ENCODE peak calls at places on chromosomes 11 and 22, in ten cellular contexts. P is heart left ventricle, T is GM12892, R is IMR-90, E is suprapubic skin, S is GM12891, Q is esophagus squamous epithelium, B is Peyer's patch, H is body of pancreas, I is K562. G is an unnamed sample.

GRCh38 chr11:19868281-19868821 is 155.7 kb downstream of the NAV2 start:
- DNase-seq in B (no peak), Q (no peak), E (no peak), I (no peak), T (no peak), H (no peak), P (peak), S (no peak), R (peak), G (no peak)

GRCh38 chr11:130666781-130667251 is 218.4 kb downstream of the ADAMTS15 start:
- DNase-seq in B (no peak), R (peak), Q (no peak), T (no peak), I (no peak), P (no peak), E (no peak), H (no peak), S (no peak), G (no peak)

GRCh38 chr11:104333977-104334376 is 170.0 kb upstream of the PDGFD start:
- DNase-seq in P (no peak), H (no peak), S (no peak), Q (no peak), T (no peak), R (no peak), E (no peak), B (no peak), I (no peak), G (no peak)

GRCh38 chr22:24695958-24696511 is 78.5 kb downstream of the PIWIL3 start:
- DNase-seq in S (no peak), B (peak), R (peak), T (no peak), P (no peak), I (peak), Q (no peak), E (no peak), H (no peak), G (no peak)

GRCh38 chr11:125429174-125429707 is 66.8 kb downstream of the FEZ1 start:
- DNase-seq in R (peak), E (no peak), T (peak), H (peak), P (peak), B (peak), Q (no peak), I (peak), S (peak), G (no peak)

GRCh38 chr22:28172948-28173360 is 253.9 kb upstream of the PITPNB start:
- DNase-seq in T (no peak), S (no peak), I (no peak), P (no peak), B (no peak), Q (no peak), E (no peak), H (no peak), R (no peak), G (no peak)

GRCh38 chr11:73716153-73717056 is 44.5 kb downstream of the RAB6A start:
- DNase-seq in E (no peak), I (no peak), H (no peak), B (no peak), T (no peak), S (no peak), R (peak), Q (no peak), P (no peak), G (no peak)

GRCh38 chr11:1129143-1129665 is 28.5 kb upstream of the MUC5AC start:
- DNase-seq in H (no peak), Q (no peak), E (no peak), P (no peak), S (no peak), B (peak), I (no peak), T (no peak), R (no peak), G (no peak)

GRCh38 chr22:37088750-37089408 is 20.6 kb downstream of the TMPRSS6 start:
- DNase-seq in S (no peak), T (no peak), I (no peak), R (no peak), B (no peak), H (no peak), P (no peak), Q (no peak), E (no peak), G (no peak)

GRCh38 chr11:11482726-11483125 is 129.7 kb upstream of the CSNK2A3 start:
- DNase-seq in Q (no peak), I (no peak), E (no peak), T (no peak), B (no peak), S (no peak), R (peak), H (no peak), P (no peak), G (no peak)

GRCh38 chr11:93216511-93217121 is 18.8 kb upstream of the SLC36A4 start:
- DNase-seq in B (no peak), I (no peak), P (no peak), Q (no peak), H (peak), T (no peak), S (no peak), R (no peak), E (no peak), G (no peak)

GRCh38 chr22:43308451-43309235 is 34.5 kb downstream of the SCUBE1 start:
- DNase-seq in E (no peak), B (no peak), I (no peak), R (peak), P (no peak), Q (no peak), T (no peak), S (no peak), H (no peak), G (no peak)

GRCh38 chr11:3006505-3007260 is 14.6 kb upstream of the NAP1L4 start:
- DNase-seq in R (no peak), Q (no peak), S (no peak), B (no peak), E (no peak), I (no peak), H (no peak), T (no peak), P (no peak), G (no peak)

GRCh38 chr11:47616726-47617416 is 22.7 kb upstream of the C1QTNF4 start:
- DNase-seq in E (peak), T (no peak), I (peak), B (peak), R (peak), P (peak), H (peak), S (no peak), Q (no peak), G (no peak)

GRCh38 chr11:64743591-64744543 is at the start of gene RASGRP2:
- DNase-seq in S (peak), E (peak), I (peak), B (peak), T (no peak), P (peak), H (peak), R (no peak), Q (peak), G (no peak)

GRCh38 chr11:45285931-45286632 is at the start of gene SYT13:
- DNase-seq in Q (no peak), I (no peak), P (no peak), E (no peak), R (no peak), T (no peak), H (peak), B (peak), S (no peak), G (no peak)

GRCh38 chr11:118074785-118075184 is 2.1 kb upstream of the TMPRSS4 start:
- DNase-seq in E (no peak), R (no peak), S (no peak), P (no peak), H (no peak), T (no peak), B (peak), Q (no peak), I (no peak), G (no peak)

GRCh38 chr11:103228807-103229206 is 119.6 kb downstream of the DYNC2H1 start:
- DNase-seq in T (no peak), S (no peak), I (no peak), E (no peak), Q (no peak), B (no peak), H (no peak), R (no peak), P (no peak), G (no peak)

GRCh38 chr22:50245214-50246072 is 620 bp upstream of the TUBGCP6 start:
- DNase-seq in I (no peak), T (no peak), E (no peak), S (no peak), R (no peak), P (no peak), Q (no peak), H (no peak), B (no peak), G (no peak)

GRCh38 chr11:38014405-38014804 is 1416.4 kb upstream of the RAG2 start:
- DNase-seq in P (no peak), S (no peak), E (no peak), Q (no peak), B (no peak), R (peak), H (no peak), T (no peak), I (no peak), G (no peak)

GRCh38 chr22:30043181-30043580 is 37.1 kb upstream of the HORMAD2 start:
- DNase-seq in S (no peak), R (no peak), I (no peak), T (no peak), P (no peak), H (no peak), B (no peak), E (no peak), Q (no peak), G (no peak)

GRCh38 chr22:49718396-49718795 is 109.3 kb downstream of the BRD1 start:
- DNase-seq in R (no peak), Q (no peak), S (no peak), I (no peak), E (no peak), H (no peak), T (no peak), B (no peak), P (no peak), G (no peak)

GRCh38 chr22:47288640-47289039 is 526.2 kb downstream of the TBC1D22A start:
- DNase-seq in H (no peak), B (no peak), R (no peak), P (no peak), T (no peak), S (no peak), I (no peak), E (peak), Q (no peak), G (no peak)

GRCh38 chr22:43262990-43263644 is 76.2 kb upstream of the TTLL12 start:
- DNase-seq in R (no peak), S (peak), B (peak), T (peak), E (no peak), H (peak), P (peak), Q (no peak), I (peak), G (peak)

GRCh38 chr11:100625041-100625440 is 62.0 kb upstream of the ARHGAP42 start:
- DNase-seq in S (no peak), T (no peak), I (no peak), R (no peak), H (no peak), B (no peak), E (no peak), P (no peak), Q (no peak), G (no peak)

GRCh38 chr22:30816413-30816812 is 121.7 kb downstream of the OSBP2 start:
- DNase-seq in P (no peak), B (peak), S (no peak), T (no peak), E (peak), Q (no peak), I (no peak), R (no peak), H (no peak), G (no peak)

GRCh38 chr11:22510741-22511140 is 114.9 kb downstream of the FANCF start:
- DNase-seq in R (peak), T (no peak), P (no peak), B (no peak), H (no peak), S (no peak), I (no peak), Q (no peak), E (no peak), G (no peak)

GRCh38 chr11:67237574-67237973 is 28.7 kb upstream of the GRK2 start:
- DNase-seq in I (no peak), S (no peak), P (no peak), B (no peak), T (no peak), H (no peak), E (no peak), R (no peak), Q (no peak), G (no peak)

GRCh38 chr11:67238894-67239794 is 27.1 kb upstream of the GRK2 start:
- DNase-seq in B (no peak), S (no peak), E (no peak), H (no peak), P (no peak), T (no peak), Q (no peak), I (no peak), R (peak), G (no peak)

GRCh38 chr11:67242548-67242947 is 23.7 kb upstream of the GRK2 start:
- DNase-seq in S (no peak), H (no peak), I (no peak), T (no peak), Q (no peak), P (no peak), E (no peak), B (no peak), R (no peak), G (no peak)

GRCh38 chr11:67239795-67240574 is 26.3 kb upstream of the GRK2 start:
- DNase-seq in B (peak), I (peak), P (peak), R (peak), T (peak), H (peak), E (peak), S (peak), Q (peak), G (peak)

GRCh38 chr11:67240575-67241389 is 25.5 kb upstream of the GRK2 start:
- DNase-seq in I (peak), H (peak), Q (no peak), P (peak), E (no peak), S (no peak), T (no peak), B (peak), R (peak), G (peak)
- TF ChIP-seq POLR2A in I (peak), H (peak), Q (no peak), P (no peak), E (no peak), S (peak), T (peak), B (no peak), R (peak), G (no peak)

GRCh38 chr11:111879637-111879960 is 258 bp downstream of the CFAP68 start:
- DNase-seq in E (no peak), R (no peak), P (no peak), T (no peak), B (no peak), Q (no peak), H (no peak), S (no peak), I (no peak), G (no peak)

GRCh38 chr11:111878385-111878765 is 590 bp downstream of the FDXACB1 start:
- DNase-seq in P (no peak), B (no peak), I (no peak), Q (no peak), T (no peak), E (no peak), S (no peak), R (peak), H (no peak), G (no peak)

GRCh38 chr11:111882202-111882601 is 2.9 kb downstream of the CFAP68 start:
- DNase-seq in Q (no peak), B (no peak), E (no peak), H (no peak), R (no peak), P (no peak), T (no peak), S (no peak), I (no peak), G (no peak)

GRCh38 chr11:111878766-111879636 is at the start of the genes CFAP68 and FDXACB1:
- DNase-seq in E (peak), B (peak), T (peak), S (peak), H (peak), I (peak), R (peak), Q (peak), P (peak), G (peak)
- TF ChIP-seq POLR2A in E (no peak), B (peak), T (peak), S (peak), H (peak), I (peak), R (peak), Q (no peak), P (peak), G (peak)

DNA sequence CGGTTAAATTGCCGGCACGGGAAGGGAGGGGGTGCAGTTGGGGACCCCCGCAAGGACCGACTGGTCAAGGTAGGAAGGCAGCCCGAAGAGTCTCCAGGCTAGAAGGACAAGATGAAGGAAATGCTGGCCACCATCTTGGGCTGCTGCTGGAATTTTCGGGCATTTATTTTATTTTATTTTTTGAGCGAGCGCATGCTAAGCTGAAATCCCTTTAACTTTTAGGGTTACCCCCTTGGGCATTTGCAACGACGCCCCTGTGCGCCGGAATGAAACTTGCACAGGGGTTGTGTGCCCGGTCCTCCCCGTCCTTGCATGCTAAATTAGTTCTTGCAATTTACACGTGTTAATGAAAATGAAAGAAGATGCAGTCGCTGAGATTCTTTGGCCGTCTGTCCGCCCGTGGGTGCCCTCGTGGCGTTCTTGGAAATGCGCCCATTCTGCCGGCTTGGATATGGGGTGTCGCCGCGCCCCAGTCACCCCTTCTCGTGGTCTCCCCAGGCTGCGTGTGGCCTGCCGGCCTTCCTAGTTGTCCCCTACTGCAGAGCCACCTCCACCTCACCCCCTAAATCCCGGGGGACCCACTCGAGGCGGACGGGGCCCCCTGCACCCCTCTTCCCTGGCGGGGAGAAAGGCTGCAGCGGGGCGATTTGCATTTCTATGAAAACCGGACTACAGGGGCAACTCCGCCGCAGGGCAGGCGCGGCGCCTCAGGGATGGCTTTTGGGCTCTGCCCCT is 529 bp upstream of the CCND1 start:
- DNase-seq in P (peak), S (no peak), H (peak), E (peak), B (peak), T (no peak), R (no peak), I (no peak), Q (no peak), G (no peak)
- TF ChIP-seq POLR2A in P (no peak), S (no peak), H (no peak), E (no peak), B (no peak), T (no peak), R (no peak), I (no peak), Q (no peak), G (no peak)

GRCh38 chr11:57643802-57644201 is 5.9 kb downstream of the YPEL4 start:
- DNase-seq in S (no peak), Q (no peak), B (no peak), T (no peak), E (no peak), H (no peak), P (no peak), R (peak), I (no peak), G (no peak)
- TF ChIP-seq POLR2A in S (no peak), Q (no peak), B (no peak), T (no peak), E (no peak), H (no peak), P (no peak), R (no peak), I (no peak), G (no peak)

GRCh38 chr11:69013009-69013951 is at the start of gene MRGPRF:
- DNase-seq in H (peak), Q (no peak), I (no peak), P (peak), S (no peak), T (no peak), R (peak), B (peak), E (peak), G (no peak)
- TF ChIP-seq POLR2A in H (peak), Q (no peak), I (no peak), P (peak), S (no peak), T (no peak), R (no peak), B (no peak), E (no peak), G (no peak)

DNA sequence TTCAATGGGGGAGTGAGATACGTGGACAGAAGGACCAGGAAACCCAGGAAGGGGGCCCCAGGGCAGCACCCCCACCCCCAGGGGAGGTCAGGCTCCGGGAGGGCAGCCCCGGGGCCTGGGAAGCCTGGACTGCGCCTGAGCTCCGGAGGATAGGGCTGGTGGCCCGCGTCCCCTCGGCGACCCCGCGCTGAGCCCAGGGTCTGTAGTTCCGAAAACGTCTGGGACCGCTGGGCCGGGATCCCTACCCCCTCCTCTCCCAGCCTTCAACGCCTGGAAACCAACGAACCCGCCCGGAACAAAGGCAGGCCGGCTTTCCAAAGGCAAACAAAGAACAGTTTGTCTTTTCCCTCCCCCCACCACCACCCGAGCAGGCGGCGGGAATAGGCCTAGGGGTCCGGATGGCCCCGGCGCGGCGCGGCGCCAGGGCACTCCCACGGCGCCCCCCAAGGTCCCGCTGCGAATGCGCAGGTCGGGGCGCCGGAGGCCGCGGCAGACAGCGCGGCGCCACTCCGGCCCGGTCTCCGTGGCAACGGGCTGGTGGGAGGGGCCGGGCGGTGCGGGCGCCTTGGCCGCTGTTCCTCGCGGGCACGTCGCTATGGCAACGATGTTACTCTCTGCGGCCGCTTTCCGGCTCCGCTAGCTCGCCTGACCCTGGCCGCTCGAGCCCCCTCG is 58.5 kb downstream of the IGLL1 start:
- DNase-seq in H (peak), P (peak), I (peak), S (peak), E (peak), T (peak), B (peak), R (peak), Q (no peak), G (peak)
- TF ChIP-seq POLR2A in H (peak), P (peak), I (peak), S (no peak), E (no peak), T (no peak), B (no peak), R (peak), Q (no peak), G (no peak)

GRCh38 chr11:9362393-9362863 is 22.0 kb upstream of the IPO7 start:
- DNase-seq in B (no peak), S (no peak), Q (no peak), E (peak), P (peak), R (no peak), I (peak), H (no peak), T (no peak), G (no peak)

GRCh38 chr11:9367551-9367950 is 16.9 kb upstream of the IPO7 start:
- DNase-seq in B (no peak), R (no peak), E (no peak), P (no peak), T (no peak), S (no peak), H (no peak), I (no peak), Q (no peak), G (no peak)

GRCh38 chr11:9363954-9364912 is 20.2 kb upstream of the IPO7 start:
- DNase-seq in Q (peak), I (peak), R (peak), H (peak), S (peak), T (peak), P (peak), B (peak), E (peak), G (peak)
- TF ChIP-seq POLR2A in Q (no peak), I (peak), R (peak), H (peak), S (peak), T (peak), P (peak), B (peak), E (peak), G (peak)

GRCh38 chr11:95256204-95256819 is 25.3 kb upstream of the SESN3 start:
- DNase-seq in B (no peak), P (no peak), Q (no peak), S (no peak), H (peak), E (no peak), I (no peak), T (no peak), R (peak), G (no peak)
- TF ChIP-seq POLR2A in B (no peak), P (no peak), Q (no peak), S (no peak), H (no peak), E (no peak), I (no peak), T (no peak), R (no peak), G (no peak)

GRCh38 chr11:9825315-9825714 is 161.4 kb downstream of the SWAP70 start:
- DNase-seq in I (no peak), B (no peak), Q (no peak), E (no peak), S (no peak), R (peak), H (no peak), P (no peak), T (no peak), G (no peak)
- TF ChIP-seq POLR2A in I (no peak), B (no peak), Q (no peak), E (no peak), S (no peak), R (no peak), H (no peak), P (no peak), T (no peak), G (no peak)